ENCODE peak calls at places on chromosomes 4 and X, in six cellular contexts. D is right lobe of liver, Y is lung, A is AG10803, T is omental fat pad, G is coronary artery. Q is an unnamed sample.

GRCh38 chr4:111283066-111283677 is 660.3 kb upstream of the PITX2 start:
- DNase-seq in D (peak), Y (peak), A (peak), T (peak), G (no peak), Q (peak)

GRCh38 chrX:41178201-41178600 is 93.0 kb downstream of the USP9X start:
- DNase-seq in D (no peak), Y (no peak), A (no peak), T (no peak), G (no peak), Q (peak)

GRCh38 chr4:187321741-187322140 is 598.1 kb upstream of the FAT1 start:
- DNase-seq in D (no peak), Y (no peak), A (no peak), T (no peak), G (no peak), Q (no peak)

GRCh38 chr4:13933163-13933562 is 305.6 kb upstream of the BOD1L1 start:
- DNase-seq in D (no peak), Y (no peak), A (peak), T (no peak), G (no peak), Q (no peak)

GRCh38 chr4:118823471-118823870 is 12.5 kb downstream of the SEC24D start:
- DNase-seq in D (peak), Y (peak), A (no peak), T (no peak), G (no peak), Q (peak)

GRCh38 chrX:68536429-68536828 is 37.6 kb downstream of the YIPF6 start:
- DNase-seq in D (no peak), Y (no peak), A (no peak), T (no peak), G (no peak), Q (no peak)

GRCh38 chr4:24497221-24497620 is 87.1 kb downstream of the DHX15 start:
- DNase-seq in D (no peak), Y (no peak), A (no peak), T (no peak), G (no peak), Q (no peak)

GRCh38 chrX:130909469-130910136 is 6.6 kb upstream of the ENOX2 start:
- DNase-seq in D (no peak), Y (no peak), A (peak), T (no peak), G (no peak), Q (no peak)

GRCh38 chr4:128162434-128162833 is 101.3 kb downstream of the LARP1B start:
- DNase-seq in D (no peak), Y (no peak), A (no peak), T (no peak), G (no peak), Q (no peak)

GRCh38 chr4:22897520-22898108 is 204.9 kb downstream of the GBA3 start:
- DNase-seq in D (no peak), Y (peak), A (peak), T (no peak), G (no peak), Q (peak)

GRCh38 chr4:134906404-134907023 is 704.9 kb upstream of the PABPC4L start:
- DNase-seq in D (no peak), Y (no peak), A (no peak), T (no peak), G (no peak), Q (peak)

GRCh38 chr4:139501531-139502311 is 47.8 kb downstream of the RAB33B start:
- DNase-seq in D (no peak), Y (no peak), A (peak), T (no peak), G (no peak), Q (no peak)

GRCh38 chr4:108240356-108240755 is 71.6 kb upstream of the LEF1 start:
- DNase-seq in D (no peak), Y (no peak), A (peak), T (no peak), G (no peak), Q (no peak)

GRCh38 chr4:8171941-8172924 is 13.6 kb upstream of the ABLIM2 start:
- DNase-seq in D (no peak), Y (no peak), A (no peak), T (no peak), G (no peak), Q (no peak)

GRCh38 chrX:3244203-3244743 is 102.2 kb downstream of the MXRA5 start:
- DNase-seq in D (no peak), Y (no peak), A (peak), T (no peak), G (no peak), Q (no peak)

GRCh38 chr4:144645621-144646522 is at the start of gene HHIP:
- DNase-seq in D (no peak), Y (peak), A (peak), T (no peak), G (no peak), Q (peak)

GRCh38 chr4:47856713-47857112 is 18.8 kb upstream of the CORIN start:
- DNase-seq in D (no peak), Y (no peak), A (no peak), T (no peak), G (no peak), Q (no peak)

GRCh38 chr4:138475116-138475515 is 233.0 kb upstream of the SLC7A11 start:
- DNase-seq in D (no peak), Y (no peak), A (no peak), T (no peak), G (no peak), Q (no peak)

GRCh38 chrX:101395789-101396188 is 5.0 kb downstream of the RPL36A start:
- DNase-seq in D (no peak), Y (no peak), A (peak), T (no peak), G (no peak), Q (no peak)

GRCh38 chr4:14566518-14566917 is 435.8 kb upstream of the CPEB2 start:
- DNase-seq in D (no peak), Y (no peak), A (no peak), T (no peak), G (no peak), Q (no peak)

GRCh38 chrX:132483951-132484350 is 4.9 kb downstream of the MBNL3 start:
- DNase-seq in D (no peak), Y (no peak), A (no peak), T (no peak), G (no peak), Q (no peak)

GRCh38 chr4:10569491-10569890 is 112.3 kb upstream of the ZNF518B start:
- DNase-seq in D (no peak), Y (no peak), A (no peak), T (no peak), G (no peak), Q (no peak)
- TF ChIP-seq CTCF in D (no peak), Y (no peak), A (no peak), T (no peak), G (no peak), Q (no peak)

DNA sequence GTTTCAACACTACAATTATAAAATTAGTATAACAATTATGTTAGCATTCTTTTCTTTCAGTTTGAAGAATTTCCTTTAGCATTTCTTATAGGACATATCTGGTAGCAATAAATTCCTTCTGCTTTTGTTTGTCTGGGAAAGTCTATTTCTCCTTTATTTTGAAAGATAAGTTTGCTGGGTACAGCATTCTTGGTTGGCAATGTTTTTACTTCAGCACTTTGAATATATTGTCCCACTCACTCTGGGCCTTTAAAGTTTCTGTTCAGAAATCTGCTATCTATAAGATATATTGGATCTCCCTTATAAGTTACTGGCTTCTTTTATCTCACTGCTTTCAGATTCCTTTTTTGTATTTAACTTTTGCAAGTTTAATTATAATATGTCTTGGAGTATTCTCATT is 222.1 kb downstream of the PARM1 start:
- DNase-seq in D (no peak), Y (no peak), A (no peak), T (no peak), G (no peak), Q (no peak)
- TF ChIP-seq CTCF in D (no peak), Y (no peak), A (no peak), T (no peak), G (no peak), Q (no peak)

GRCh38 chrX:36642052-36642451 is 366.1 kb upstream of the FAM47C start:
- DNase-seq in D (no peak), Y (no peak), A (no peak), T (no peak), G (no peak), Q (no peak)

GRCh38 chrX:36640232-36640631 is 367.9 kb upstream of the FAM47C start:
- DNase-seq in D (no peak), Y (no peak), A (no peak), T (no peak), G (no peak), Q (no peak)
- TF ChIP-seq CTCF in D (no peak), Y (no peak), A (no peak), T (no peak), G (no peak), Q (no peak)

DNA sequence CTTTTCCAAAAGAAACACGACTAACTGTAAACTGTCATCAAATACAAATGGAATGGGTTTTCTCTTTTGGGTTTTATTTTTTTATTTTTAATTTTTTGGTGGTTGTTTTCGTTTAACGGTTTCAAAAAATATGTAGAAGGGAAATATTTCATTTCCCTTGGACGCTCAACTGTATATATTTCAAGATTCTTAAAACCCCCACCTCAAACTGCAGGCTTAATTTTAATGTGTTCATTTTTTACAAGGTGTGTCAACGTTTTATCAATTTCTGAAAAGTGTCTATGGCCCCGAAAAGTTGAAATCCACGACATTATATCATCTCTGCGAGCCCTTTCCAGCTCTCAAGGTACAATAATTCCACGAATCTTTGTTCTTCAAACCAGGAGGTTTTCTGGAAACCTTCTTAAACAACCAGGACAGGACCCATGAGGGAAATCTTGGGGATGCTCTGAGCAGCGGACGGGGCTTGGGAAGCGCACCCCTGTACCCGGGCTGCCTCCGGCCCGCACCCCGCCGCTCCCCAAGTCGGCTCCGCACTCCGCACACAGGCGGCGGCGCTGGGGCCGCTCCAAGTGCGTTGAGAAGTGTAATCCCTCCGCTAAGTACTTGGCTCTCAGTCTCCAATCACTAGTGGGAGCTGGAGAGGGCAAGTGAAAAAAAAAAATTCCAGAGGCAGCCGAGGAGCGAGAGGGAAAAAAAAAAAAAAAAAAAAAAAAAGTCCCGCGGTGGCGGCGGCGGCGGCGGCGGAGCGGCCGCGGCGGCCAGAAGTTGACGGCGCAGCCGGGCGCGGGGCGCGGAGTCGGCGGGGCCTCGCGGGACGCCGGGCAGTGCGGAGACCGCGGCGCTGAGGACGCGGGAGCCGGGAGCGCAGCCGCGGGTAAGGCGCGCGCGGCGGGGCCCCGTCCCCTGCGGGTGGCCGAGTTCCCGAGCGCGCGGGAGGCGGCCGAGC is at the start of gene BMPR1B:
- DNase-seq in D (no peak), Y (no peak), A (peak), T (no peak), G (no peak), Q (peak)
- TF ChIP-seq CTCF in D (no peak), Y (no peak), A (peak), T (no peak), G (no peak), Q (no peak)

GRCh38 chr4:151797853-151798252 is 37.0 kb upstream of the GATB start:
- DNase-seq in D (no peak), Y (no peak), A (no peak), T (no peak), G (no peak), Q (no peak)

GRCh38 chr4:151798678-151799416 is 38.0 kb upstream of the GATB start:
- DNase-seq in D (no peak), Y (no peak), A (no peak), T (no peak), G (no peak), Q (no peak)

GRCh38 chr4:151799417-151800030 is 38.7 kb upstream of the GATB start:
- DNase-seq in D (no peak), Y (no peak), A (no peak), T (no peak), G (no peak), Q (no peak)

GRCh38 chr4:151804821-151805220 is 44.0 kb upstream of the GATB start:
- DNase-seq in D (no peak), Y (no peak), A (no peak), T (no peak), G (no peak), Q (no peak)

GRCh38 chr4:151801547-151802516 is 41.0 kb upstream of the GATB start:
- DNase-seq in D (no peak), Y (peak), A (peak), T (no peak), G (no peak), Q (peak)
- TF ChIP-seq CTCF in D (peak), Y (peak), A (peak), T (no peak), G (peak), Q (peak)

GRCh38 chr4:56977321-56978012 is at the start of gene NOA1:
- DNase-seq in D (peak), Y (peak), A (peak), T (peak), G (peak), Q (peak)

GRCh38 chr4:56976283-56976877 is 1.0 kb downstream of the NOA1 start:
- DNase-seq in D (peak), Y (no peak), A (no peak), T (no peak), G (no peak), Q (peak)

GRCh38 chr4:56978750-56979303 is at the start of gene POLR2B:
- DNase-seq in D (peak), Y (peak), A (peak), T (peak), G (peak), Q (peak)

GRCh38 chr4:56979674-56980073 is 978 bp downstream of the POLR2B start:
- DNase-seq in D (no peak), Y (no peak), A (peak), T (no peak), G (no peak), Q (peak)

GRCh38 chr4:56976878-56977320 is 507 bp downstream of the NOA1 start:
- DNase-seq in D (peak), Y (peak), A (no peak), T (no peak), G (peak), Q (peak)
- TF ChIP-seq CTCF in D (peak), Y (no peak), A (no peak), T (no peak), G (no peak), Q (no peak)

GRCh38 chr4:62709618-62710252 is 1509.6 kb downstream of the ADGRL3 start:
- DNase-seq in D (no peak), Y (no peak), A (no peak), T (no peak), G (no peak), Q (peak)
- TF ChIP-seq CTCF in D (peak), Y (no peak), A (no peak), T (no peak), G (no peak), Q (peak)

GRCh38 chr4:141705747-141706377 is 69.5 kb downstream of the IL15 start:
- DNase-seq in D (no peak), Y (no peak), A (no peak), T (no peak), G (no peak), Q (no peak)

GRCh38 chr4:141705048-141705746 is 68.8 kb downstream of the IL15 start:
- DNase-seq in D (no peak), Y (no peak), A (no peak), T (no peak), G (no peak), Q (no peak)

GRCh38 chr4:141702472-141703182 is 66.2 kb downstream of the IL15 start:
- DNase-seq in D (no peak), Y (no peak), A (no peak), T (no peak), G (no peak), Q (peak)

GRCh38 chr4:141706445-141706844 is 70.1 kb downstream of the IL15 start:
- DNase-seq in D (no peak), Y (no peak), A (no peak), T (no peak), G (no peak), Q (no peak)

GRCh38 chr4:141703497-141703896 is 67.1 kb downstream of the IL15 start:
- DNase-seq in D (no peak), Y (no peak), A (no peak), T (no peak), G (no peak), Q (no peak)
- TF ChIP-seq CTCF in D (no peak), Y (no peak), A (peak), T (no peak), G (no peak), Q (no peak)

GRCh38 chr4:159016527-159017137 is 86.2 kb upstream of the RAPGEF2 start:
- DNase-seq in D (no peak), Y (no peak), A (no peak), T (no peak), G (no peak), Q (no peak)
- TF ChIP-seq CTCF in D (peak), Y (no peak), A (no peak), T (no peak), G (no peak), Q (no peak)

Q was measured in Calu3.